ENCODE peak calls at places on chromosomes 5 and 9, in six cellular contexts. One of them, this sample, is unnamed.
A peak's percentile ranks its signal among the peaks of the same experiment; 100 is the strongest.

GRCh38 chr9:100099722-100100042 is 639 bp downstream of the INVS start:
- DNase-seq in heart left ventricle: peak; percentile 8
- DNase-seq in CD8-positive, alpha-beta T cell: no peak
- DNase-seq in upper lobe of right lung: peak; percentile 73
- DNase-seq in effector memory CD4-positive, alpha-beta T cell: no peak
- DNase-seq in right atrium auricular region: no peak
- DNase-seq in this sample: no peak

GRCh38 chr5:92909545-92909962 is 671.5 kb downstream of the NR2F1-AS1 start:
- DNase-seq in CD8-positive, alpha-beta T cell: no peak
- DNase-seq in upper lobe of right lung: no peak
- DNase-seq in right atrium auricular region: no peak
- DNase-seq in heart left ventricle: no peak
- DNase-seq in effector memory CD4-positive, alpha-beta T cell: no peak
- DNase-seq in this sample: no peak

GRCh38 chr9:121561385-121562222 is 62.0 kb upstream of the GGTA1 start:
- DNase-seq in right atrium auricular region: no peak
- DNase-seq in upper lobe of right lung: no peak
- DNase-seq in heart left ventricle: no peak
- DNase-seq in effector memory CD4-positive, alpha-beta T cell: no peak
- DNase-seq in CD8-positive, alpha-beta T cell: no peak
- DNase-seq in this sample: no peak

GRCh38 chr5:159410480-159410879 is 80.2 kb upstream of the IL12B start:
- DNase-seq in heart left ventricle: no peak
- DNase-seq in right atrium auricular region: no peak
- DNase-seq in effector memory CD4-positive, alpha-beta T cell: no peak
- DNase-seq in upper lobe of right lung: no peak
- DNase-seq in CD8-positive, alpha-beta T cell: no peak
- DNase-seq in this sample: no peak

GRCh38 chr9:4508907-4509589 is 18.8 kb downstream of the SLC1A1 start:
- DNase-seq in upper lobe of right lung: no peak
- DNase-seq in right atrium auricular region: no peak
- DNase-seq in CD8-positive, alpha-beta T cell: no peak
- DNase-seq in heart left ventricle: no peak
- DNase-seq in effector memory CD4-positive, alpha-beta T cell: no peak
- DNase-seq in this sample: no peak

GRCh38 chr5:26894719-26895263 is 143.6 kb downstream of the CDH9 start:
- DNase-seq in CD8-positive, alpha-beta T cell: no peak
- DNase-seq in effector memory CD4-positive, alpha-beta T cell: no peak
- DNase-seq in right atrium auricular region: no peak
- DNase-seq in heart left ventricle: no peak
- DNase-seq in upper lobe of right lung: no peak
- DNase-seq in this sample: no peak

GRCh38 chr5:123035950-123036390 is 555 bp downstream of the PPIC start:
- DNase-seq in effector memory CD4-positive, alpha-beta T cell: no peak
- DNase-seq in upper lobe of right lung: peak; percentile 87
- DNase-seq in heart left ventricle: peak; percentile 41
- DNase-seq in right atrium auricular region: peak; percentile 64
- DNase-seq in CD8-positive, alpha-beta T cell: no peak
- DNase-seq in this sample: peak; percentile 83

GRCh38 chr9:81562221-81563019 is 126.9 kb downstream of the TLE1 start:
- DNase-seq in upper lobe of right lung: no peak
- DNase-seq in effector memory CD4-positive, alpha-beta T cell: no peak
- DNase-seq in heart left ventricle: peak; percentile 49
- DNase-seq in right atrium auricular region: peak; percentile 84
- DNase-seq in CD8-positive, alpha-beta T cell: no peak
- DNase-seq in this sample: peak; percentile 41

GRCh38 chr5:66143473-66144073 is 527 bp upstream of the SREK1 start:
- DNase-seq in CD8-positive, alpha-beta T cell: no peak
- DNase-seq in upper lobe of right lung: no peak
- DNase-seq in effector memory CD4-positive, alpha-beta T cell: no peak
- DNase-seq in heart left ventricle: no peak
- DNase-seq in right atrium auricular region: no peak
- DNase-seq in this sample: no peak

GRCh38 chr9:131279196-131279926 is 3.1 kb upstream of the FAM78A start:
- DNase-seq in effector memory CD4-positive, alpha-beta T cell: no peak
- DNase-seq in heart left ventricle: peak; percentile 38
- DNase-seq in CD8-positive, alpha-beta T cell: no peak
- DNase-seq in right atrium auricular region: no peak
- DNase-seq in upper lobe of right lung: no peak
- DNase-seq in this sample: no peak

GRCh38 chr5:106964102-106964501 is 706.6 kb downstream of the EFNA5 start:
- DNase-seq in effector memory CD4-positive, alpha-beta T cell: no peak
- DNase-seq in heart left ventricle: no peak
- DNase-seq in CD8-positive, alpha-beta T cell: no peak
- DNase-seq in right atrium auricular region: no peak
- DNase-seq in upper lobe of right lung: no peak
- DNase-seq in this sample: no peak

GRCh38 chr5:125412051-125412560 is 665.7 kb upstream of the ZNF608 start:
- DNase-seq in effector memory CD4-positive, alpha-beta T cell: no peak
- DNase-seq in upper lobe of right lung: no peak
- DNase-seq in right atrium auricular region: no peak
- DNase-seq in heart left ventricle: no peak
- DNase-seq in CD8-positive, alpha-beta T cell: no peak
- DNase-seq in this sample: no peak

GRCh38 chr5:150490296-150490669 is 17.6 kb upstream of the NDST1 start:
- DNase-seq in right atrium auricular region: no peak
- DNase-seq in heart left ventricle: no peak
- DNase-seq in effector memory CD4-positive, alpha-beta T cell: no peak
- DNase-seq in CD8-positive, alpha-beta T cell: no peak
- DNase-seq in upper lobe of right lung: no peak
- DNase-seq in this sample: no peak
- H3K4me1 ChIP-seq in right atrium auricular region: no peaks in the 10 kb centered on the region
- H3K4me1 ChIP-seq in heart left ventricle: peaks cover 75% of the 10 kb centered on the region
- H3K4me1 ChIP-seq in effector memory CD4-positive, alpha-beta T cell: peaks cover 6% of the 10 kb centered on the region
- H3K4me1 ChIP-seq in CD8-positive, alpha-beta T cell: no peaks in the 10 kb centered on the region
- H3K4me1 ChIP-seq in upper lobe of right lung: peaks cover 63% of the 10 kb centered on the region
- H3K4me1 ChIP-seq in this sample: peaks cover 12% of the 10 kb centered on the region

GRCh38 chr5:57207007-57207653 is 33.3 kb downstream of the GPBP1 start:
- DNase-seq in effector memory CD4-positive, alpha-beta T cell: no peak
- DNase-seq in right atrium auricular region: no peak
- DNase-seq in CD8-positive, alpha-beta T cell: no peak
- DNase-seq in heart left ventricle: no peak
- DNase-seq in upper lobe of right lung: no peak
- DNase-seq in this sample: no peak

GRCh38 chr5:57210633-57211032 is 36.8 kb downstream of the GPBP1 start:
- DNase-seq in right atrium auricular region: no peak
- DNase-seq in effector memory CD4-positive, alpha-beta T cell: no peak
- DNase-seq in heart left ventricle: no peak
- DNase-seq in CD8-positive, alpha-beta T cell: no peak
- DNase-seq in upper lobe of right lung: no peak
- DNase-seq in this sample: no peak

GRCh38 chr5:57207681-57208080 is 33.8 kb downstream of the GPBP1 start:
- DNase-seq in heart left ventricle: peak; percentile 79
- DNase-seq in effector memory CD4-positive, alpha-beta T cell: no peak
- DNase-seq in right atrium auricular region: no peak
- DNase-seq in upper lobe of right lung: no peak
- DNase-seq in CD8-positive, alpha-beta T cell: no peak
- DNase-seq in this sample: peak; percentile 77

GRCh38 chr5:57211039-57211438 is 37.2 kb downstream of the GPBP1 start:
- DNase-seq in upper lobe of right lung: no peak
- DNase-seq in heart left ventricle: no peak
- DNase-seq in CD8-positive, alpha-beta T cell: no peak
- DNase-seq in right atrium auricular region: no peak
- DNase-seq in effector memory CD4-positive, alpha-beta T cell: no peak
- DNase-seq in this sample: no peak

DNA sequence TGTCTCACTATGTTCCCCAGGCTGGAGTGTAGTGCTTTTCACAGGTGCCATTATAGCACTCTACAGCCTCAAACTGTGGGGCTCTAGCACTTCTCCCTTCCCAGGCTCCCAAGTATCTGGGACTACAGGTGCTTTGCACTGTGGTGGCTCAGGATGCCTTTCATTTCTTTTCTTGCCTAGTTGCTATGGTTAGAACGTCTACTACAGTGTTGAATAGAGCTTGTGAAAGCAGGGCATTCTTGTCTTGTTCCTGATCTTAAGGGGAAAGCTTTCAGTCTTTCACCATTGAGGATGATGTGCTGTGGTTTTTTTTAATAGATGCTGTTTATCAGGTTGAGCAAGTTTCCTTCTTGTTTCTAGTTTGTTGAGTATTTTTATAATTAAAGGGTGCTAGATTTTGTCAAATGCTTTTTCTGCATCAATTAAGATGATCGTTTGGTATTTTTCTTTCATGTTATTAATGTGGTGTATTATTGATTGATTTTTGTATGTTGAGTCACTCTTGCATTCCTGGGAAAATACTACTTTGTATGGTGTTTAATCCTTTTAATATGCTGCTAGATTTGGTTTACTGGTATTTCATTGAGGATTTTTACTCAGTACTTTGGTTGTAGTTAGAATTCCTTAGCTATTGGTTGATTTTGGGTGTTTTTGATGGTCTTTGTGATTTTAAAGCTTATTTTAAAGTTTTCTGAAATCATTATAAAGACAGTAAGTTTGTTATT is 35.6 kb downstream of the GPBP1 start:
- DNase-seq in heart left ventricle: no peak
- DNase-seq in right atrium auricular region: no peak
- DNase-seq in effector memory CD4-positive, alpha-beta T cell: no peak
- DNase-seq in CD8-positive, alpha-beta T cell: no peak
- DNase-seq in upper lobe of right lung: no peak
- DNase-seq in this sample: no peak
- H3K4me1 ChIP-seq in heart left ventricle: peaks cover 58% of the 10 kb centered on the region
- H3K4me1 ChIP-seq in right atrium auricular region: no peaks in the 10 kb centered on the region
- H3K4me1 ChIP-seq in effector memory CD4-positive, alpha-beta T cell: peaks cover 18% of the 10 kb centered on the region
- H3K4me1 ChIP-seq in CD8-positive, alpha-beta T cell: peaks cover 33% of the 10 kb centered on the region
- H3K4me1 ChIP-seq in upper lobe of right lung: peaks cover 22% of the 10 kb centered on the region
- H3K4me1 ChIP-seq in this sample: peaks cover 9% of the 10 kb centered on the region

DNA sequence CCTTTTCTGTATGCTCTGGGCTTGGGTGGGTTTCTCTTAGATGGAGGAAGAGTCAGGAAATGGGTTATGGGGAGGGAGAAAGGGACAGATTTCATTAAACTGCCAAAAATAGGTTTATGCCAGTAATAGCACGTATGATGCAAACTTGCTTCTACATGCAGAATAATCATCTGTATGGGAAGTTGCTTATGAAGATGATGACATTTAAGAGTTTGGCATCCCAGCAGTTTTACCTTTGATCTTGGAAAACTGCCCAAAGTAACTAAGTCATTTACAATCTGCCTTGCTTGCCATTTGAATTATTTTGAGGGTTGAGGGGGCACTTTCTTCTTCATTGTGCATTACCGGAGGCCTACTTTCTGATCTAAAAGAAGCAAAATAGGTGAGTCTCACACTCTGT is 282.9 kb upstream of the ANKRD55 start:
- DNase-seq in effector memory CD4-positive, alpha-beta T cell: no peak
- DNase-seq in CD8-positive, alpha-beta T cell: no peak
- DNase-seq in heart left ventricle: no peak
- DNase-seq in upper lobe of right lung: no peak
- DNase-seq in right atrium auricular region: no peak
- DNase-seq in this sample: no peak
- H3K4me1 ChIP-seq in effector memory CD4-positive, alpha-beta T cell: peaks cover 13% of the 10 kb centered on the region
- H3K4me1 ChIP-seq in CD8-positive, alpha-beta T cell: no peaks in the 10 kb centered on the region
- H3K4me1 ChIP-seq in heart left ventricle: peaks cover 37% of the 10 kb centered on the region
- H3K4me1 ChIP-seq in upper lobe of right lung: no peaks in the 10 kb centered on the region
- H3K4me1 ChIP-seq in right atrium auricular region: no peaks in the 10 kb centered on the region
- H3K4me1 ChIP-seq in this sample: peaks cover 14% of the 10 kb centered on the region

DNA sequence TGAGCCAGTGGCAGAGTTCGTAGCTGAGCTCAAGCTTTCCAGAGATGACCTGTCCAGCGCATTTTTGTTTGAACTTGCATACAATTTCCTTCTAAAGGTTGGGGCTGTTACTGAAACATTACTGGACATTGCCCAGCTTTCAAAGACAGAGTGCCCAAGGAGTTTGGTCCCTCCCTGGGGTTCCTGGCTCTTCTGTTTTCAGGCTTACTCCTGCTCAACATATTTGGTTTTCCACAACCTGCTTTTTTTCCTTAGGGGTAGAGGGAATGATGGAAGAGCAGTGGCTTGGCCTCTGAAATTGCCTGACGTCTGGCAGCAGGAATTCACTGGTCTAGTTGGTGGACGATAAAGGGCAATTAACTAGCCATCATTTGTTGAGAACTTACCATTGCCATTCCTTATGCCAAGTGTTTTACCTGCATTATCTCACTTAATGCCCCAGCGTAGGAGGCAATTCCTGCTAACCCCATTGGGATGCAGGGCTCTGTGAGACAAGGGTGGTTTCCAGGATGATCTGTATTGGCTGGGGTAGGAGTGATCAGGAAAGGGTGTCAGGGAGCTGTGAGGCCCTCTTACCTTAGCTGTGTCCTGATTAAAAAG is 1.2 kb downstream of the RGS3 start:
- DNase-seq in heart left ventricle: no peak
- DNase-seq in effector memory CD4-positive, alpha-beta T cell: no peak
- DNase-seq in right atrium auricular region: peak; percentile 38
- DNase-seq in CD8-positive, alpha-beta T cell: no peak
- DNase-seq in upper lobe of right lung: no peak
- DNase-seq in this sample: no peak
- H3K4me1 ChIP-seq in heart left ventricle: peaks cover 23% of the 10 kb centered on the region
- H3K4me1 ChIP-seq in effector memory CD4-positive, alpha-beta T cell: no peaks in the 10 kb centered on the region
- H3K4me1 ChIP-seq in right atrium auricular region: no peaks in the 10 kb centered on the region
- H3K4me1 ChIP-seq in CD8-positive, alpha-beta T cell: no peaks in the 10 kb centered on the region
- H3K4me1 ChIP-seq in upper lobe of right lung: no peaks in the 10 kb centered on the region
- H3K4me1 ChIP-seq in this sample: peaks cover 10% of the 10 kb centered on the region